ENCODE peak calls at places on chromosomes 2 and 18, in seven cellular contexts. Q is cardiac muscle cell; J is CD4-positive, CD25-positive, alpha-beta regulatory T cell; G is GM23248; V is keratinocyte; E is effector memory CD4-positive, alpha-beta T cell; Z is heart left ventricle. Y is an unnamed sample.
A peak's percentile ranks its signal among the peaks of the same experiment; 100 is the strongest.

GRCh38 chr2:209422191-209422754 is 1.6 kb upstream of the MAP2 start:
- DNase-seq in Q (no peak), J (no peak), G (peak; percentile 12), V (no peak), E (no peak), Z (no peak), Y (no peak)

GRCh38 chr2:99559075-99559662 is 69.4 kb upstream of the REV1 start:
- DNase-seq in Q (peak; percentile 74), J (peak; percentile 73), G (peak; percentile 82), V (peak; percentile 13), E (peak; percentile 69), Z (peak; percentile 79), Y (peak; percentile 51)

GRCh38 chr2:130972410-130972809 is 120.8 kb downstream of the FAM168B start:
- DNase-seq in Q (peak; percentile 22), J (no peak), G (peak; percentile 21), V (no peak), E (no peak), Z (no peak), Y (no peak)

GRCh38 chr2:101223814-101224231 is 28.9 kb upstream of the CNOT11 start:
- DNase-seq in Q (no peak), J (peak; percentile 89), G (peak; percentile 36), V (no peak), E (peak; percentile 10), Z (no peak), Y (no peak)

GRCh38 chr2:182929972-182930371 is 63.5 kb upstream of the FRZB start:
- DNase-seq in Q (no peak), J (no peak), G (no peak), V (no peak), E (no peak), Z (no peak), Y (no peak)

GRCh38 chr18:34999734-35000397 is 41.3 kb upstream of the MAPRE2 start:
- DNase-seq in Q (no peak), J (no peak), G (no peak), V (no peak), E (no peak), Z (no peak), Y (no peak)

GRCh38 chr2:190466819-190467444 is 58.8 kb downstream of the MFSD6 start:
- DNase-seq in Q (no peak), J (no peak), G (peak; percentile 30), V (no peak), E (no peak), Z (no peak), Y (no peak)

GRCh38 chr2:58514252-58514651 is 273.1 kb upstream of the FANCL start:
- DNase-seq in Q (no peak), J (no peak), G (no peak), V (no peak), E (no peak), Z (no peak), Y (no peak)

GRCh38 chr2:19685713-19686112 is 216.1 kb downstream of the TTC32 start:
- DNase-seq in Q (no peak), J (no peak), G (peak; percentile 55), V (no peak), E (no peak), Z (no peak), Y (peak; percentile 25)

GRCh38 chr2:207008105-207008990 is 69.0 kb downstream of the CPO start:
- DNase-seq in Q (peak; percentile 38), J (no peak), G (peak; percentile 72), V (peak; percentile 30), E (no peak), Z (no peak), Y (no peak)

GRCh38 chr2:151973901-151974199 is 125.0 kb downstream of the CACNB4 start:
- DNase-seq in Q (peak; percentile 34), J (no peak), G (peak; percentile 18), V (no peak), E (no peak), Z (no peak), Y (no peak)

GRCh38 chr2:109243526-109244425 is 114.8 kb downstream of the SH3RF3 start:
- DNase-seq in Q (peak; percentile 34), J (no peak), G (peak; percentile 34), V (no peak), E (no peak), Z (no peak), Y (no peak)
- H3K4me1 ChIP-seq in Q (peaks cover 8% of the 10 kb centered on the region), J (peaks cover 2% of the 10 kb centered on the region), G (peaks cover 48% of the 10 kb centered on the region), V (peaks cover 19% of the 10 kb centered on the region), E (peaks cover 1% of the 10 kb centered on the region), Z (peaks cover 67% of the 10 kb centered on the region), Y (peaks cover 76% of the 10 kb centered on the region)

GRCh38 chr2:95317123-95317500 is 20.0 kb downstream of the KCNIP3 start:
- DNase-seq in Q (no peak), J (no peak), G (no peak), V (peak; percentile 49), E (no peak), Z (no peak), Y (no peak)
- H3K4me1 ChIP-seq in Q (peaks cover 9% of the 10 kb centered on the region), J (no peaks in the 10 kb centered on the region), G (peaks cover 23% of the 10 kb centered on the region), V (peaks cover 38% of the 10 kb centered on the region), E (no peaks in the 10 kb centered on the region), Z (no peaks in the 10 kb centered on the region), Y (peaks cover 82% of the 10 kb centered on the region)

GRCh38 chr2:54685263-54685775 is 38.1 kb upstream of the EML6 start:
- DNase-seq in Q (no peak), J (no peak), G (no peak), V (no peak), E (no peak), Z (no peak), Y (no peak)
- H3K4me1 ChIP-seq in Q (no peaks in the 10 kb centered on the region), J (peaks cover 6% of the 10 kb centered on the region), G (peaks cover 5% of the 10 kb centered on the region), V (peaks cover 10% of the 10 kb centered on the region), E (no peaks in the 10 kb centered on the region), Z (peaks cover 7% of the 10 kb centered on the region), Y (no peaks in the 10 kb centered on the region)

GRCh38 chr2:160389875-160390274 is 103.7 kb downstream of the RBMS1 start:
- DNase-seq in Q (peak; percentile 61), J (no peak), G (peak; percentile 74), V (no peak), E (no peak), Z (no peak), Y (no peak)

GRCh38 chr2:160392201-160392600 is 101.4 kb downstream of the RBMS1 start:
- DNase-seq in Q (no peak), J (no peak), G (no peak), V (no peak), E (no peak), Z (no peak), Y (no peak)

GRCh38 chr2:160397530-160397865 is 96.1 kb downstream of the RBMS1 start:
- DNase-seq in Q (no peak), J (no peak), G (peak; percentile 70), V (no peak), E (no peak), Z (no peak), Y (no peak)

GRCh38 chr2:160390544-160391258 is 102.9 kb downstream of the RBMS1 start:
- DNase-seq in Q (no peak), J (no peak), G (peak; percentile 77), V (no peak), E (no peak), Z (no peak), Y (peak; percentile 42)

GRCh38 chr2:160394153-160394552 is 99.5 kb downstream of the RBMS1 start:
- DNase-seq in Q (no peak), J (peak; percentile 75), G (no peak), V (no peak), E (no peak), Z (no peak), Y (no peak)
- H3K4me1 ChIP-seq in Q (no peaks in the 10 kb centered on the region), J (peaks cover 45% of the 10 kb centered on the region), G (peaks cover 93% of the 10 kb centered on the region), V (peaks cover 72% of the 10 kb centered on the region), E (peaks cover 45% of the 10 kb centered on the region), Z (peaks cover 99% of the 10 kb centered on the region), Y (peaks cover 29% of the 10 kb centered on the region)

GRCh38 chr2:238284802-238285515 is 3.5 kb downstream of the PER2 start:
- DNase-seq in Q (no peak), J (no peak), G (no peak), V (no peak), E (no peak), Z (no peak), Y (no peak)

GRCh38 chr2:238286095-238286494 is 2.3 kb downstream of the PER2 start:
- DNase-seq in Q (no peak), J (no peak), G (no peak), V (no peak), E (no peak), Z (no peak), Y (no peak)

GRCh38 chr2:238286987-238287386 is 1.4 kb downstream of the PER2 start:
- DNase-seq in Q (no peak), J (no peak), G (peak; percentile 52), V (no peak), E (no peak), Z (no peak), Y (no peak)

GRCh38 chr2:238286551-238286950 is 1.9 kb downstream of the PER2 start:
- DNase-seq in Q (peak; percentile 80), J (no peak), G (peak; percentile 92), V (no peak), E (no peak), Z (peak; percentile 66), Y (peak; percentile 58)

DNA sequence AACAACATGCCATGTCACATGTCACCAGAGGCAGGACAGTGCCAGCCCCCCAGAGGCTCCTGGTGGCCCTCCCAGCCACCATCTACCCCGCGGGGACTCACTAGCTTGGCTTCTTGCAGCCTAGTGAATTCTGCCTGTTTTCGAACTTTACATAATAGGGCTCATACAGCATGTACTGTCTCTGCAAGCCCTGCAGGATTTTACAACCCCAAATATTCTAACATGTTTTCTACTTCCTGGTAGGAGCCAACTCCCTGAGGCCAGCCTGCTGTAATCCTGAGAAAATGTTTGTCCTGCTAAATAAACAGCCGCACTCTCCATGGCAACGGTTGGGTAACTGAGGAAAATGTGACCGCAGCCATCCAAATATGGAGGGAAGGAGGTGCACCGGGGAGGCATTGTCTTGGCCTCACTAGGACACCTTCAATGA is 2.7 kb downstream of the PER2 start:
- DNase-seq in Q (peak; percentile 95), J (no peak), G (peak; percentile 98), V (peak; percentile 57), E (no peak), Z (peak; percentile 80), Y (peak; percentile 99)
- H3K4me1 ChIP-seq in Q (peaks cover 11% of the 10 kb centered on the region), J (peaks cover 29% of the 10 kb centered on the region), G (peaks cover 23% of the 10 kb centered on the region), V (peaks cover 48% of the 10 kb centered on the region), E (peaks cover 19% of the 10 kb centered on the region), Z (peaks cover 50% of the 10 kb centered on the region), Y (peaks cover 51% of the 10 kb centered on the region)

Y was measured in PC-9.